ENCODE peak calls at places on chromosome 19, in ten cellular contexts. Z is H9, P is heart left ventricle, S is neural crest cell, A is cardiac fibroblast, W is PC-3, O is ascending aorta, F is cardiac muscle cell, D is MCF 10A, G is GM10248. M is an unnamed sample.

GRCh38 chr19:35000338-35000646 is 169 bp downstream of the GRAMD1A start:
- DNase-seq in W (no peak), Z (no peak), G (no peak), D (no peak), S (no peak), F (no peak), P (no peak), O (no peak), A (no peak), M (no peak)

GRCh38 chr19:14410054-14410774 is 8.9 kb downstream of the DDX39A start:
- DNase-seq in D (no peak), S (no peak), W (no peak), A (no peak), P (no peak), G (no peak), F (no peak), O (no peak), Z (no peak), M (no peak)

GRCh38 chr19:54201172-54201701 is 579 bp downstream of the RPS9 start:
- DNase-seq in G (no peak), P (no peak), S (no peak), D (no peak), O (no peak), W (peak), Z (no peak), F (no peak), A (no peak), M (no peak)

GRCh38 chr19:20357921-20358320 is 190.9 kb downstream of the ZNF486 start:
- DNase-seq in A (no peak), O (no peak), P (no peak), W (no peak), G (no peak), F (no peak), Z (no peak), S (no peak), D (no peak), M (no peak)

GRCh38 chr19:40754611-40755247 is 3.7 kb downstream of the SNRPA start:
- DNase-seq in D (no peak), A (no peak), W (peak), P (no peak), O (no peak), S (no peak), G (no peak), F (no peak), Z (no peak), M (no peak)

GRCh38 chr19:8731428-8732169 is 10.2 kb downstream of the OR2Z1 start:
- DNase-seq in S (no peak), A (no peak), F (no peak), P (no peak), O (no peak), G (no peak), W (peak), Z (no peak), D (no peak), M (peak)

GRCh38 chr19:49094505-49095482 is 9.5 kb downstream of the SNRNP70 start:
- DNase-seq in F (no peak), O (no peak), A (peak), W (no peak), D (no peak), G (no peak), Z (no peak), S (no peak), P (peak), M (no peak)

GRCh38 chr19:4933528-4933927 is 24.2 kb downstream of the UHRF1 start:
- DNase-seq in F (no peak), Z (no peak), S (no peak), W (peak), O (no peak), A (no peak), P (no peak), G (no peak), D (peak), M (no peak)

GRCh38 chr19:5967994-5968430 is 9.9 kb downstream of the RANBP3 start:
- DNase-seq in O (no peak), G (peak), S (peak), F (peak), D (peak), Z (peak), P (no peak), W (peak), A (peak), M (peak)

GRCh38 chr19:55536951-55537740 is at the start of gene SBK2:
- DNase-seq in G (no peak), W (no peak), Z (peak), D (no peak), O (no peak), A (no peak), P (no peak), S (peak), F (peak), M (peak)

GRCh38 chr19:17081672-17082630 is 6.4 kb downstream of the MYO9B start:
- DNase-seq in O (peak), Z (no peak), S (no peak), G (no peak), P (peak), A (peak), F (no peak), D (no peak), W (no peak), M (no peak)

GRCh38 chr19:5826531-5827341 is 12.8 kb downstream of the FUT6 start:
- DNase-seq in G (peak), A (peak), Z (peak), F (peak), W (peak), P (peak), D (peak), S (peak), O (no peak), M (peak)

GRCh38 chr19:4089400-4089908 is 22.8 kb upstream of the ZBTB7A start:
- DNase-seq in Z (no peak), G (peak), A (no peak), W (no peak), P (peak), S (no peak), F (no peak), O (no peak), D (no peak), M (no peak)

GRCh38 chr19:55111238-55111831 is 6.1 kb downstream of the PPP1R12C start:
- DNase-seq in G (no peak), O (no peak), Z (no peak), A (no peak), P (no peak), W (no peak), F (no peak), S (no peak), D (no peak), M (no peak)

GRCh38 chr19:4709440-4710280 is 14.0 kb downstream of the DPP9 start:
- DNase-seq in W (no peak), Z (no peak), S (no peak), D (no peak), F (no peak), G (no peak), A (no peak), P (peak), O (peak), M (no peak)

GRCh38 chr19:39248806-39249205 is at the start of gene IFNL4:
- DNase-seq in A (no peak), S (no peak), F (no peak), G (no peak), D (no peak), Z (no peak), W (no peak), P (no peak), O (no peak), M (no peak)

GRCh38 chr19:47860602-47861297 is 1.7 kb downstream of the TPRX2 start:
- DNase-seq in G (no peak), P (no peak), O (no peak), D (no peak), A (no peak), F (no peak), Z (peak), W (no peak), S (no peak), M (no peak)

GRCh38 chr19:35179830-35180229 is 25.3 kb downstream of the FXYD5 start:
- DNase-seq in F (no peak), P (no peak), Z (peak), S (no peak), D (no peak), A (no peak), O (no peak), G (no peak), W (no peak), M (no peak)

GRCh38 chr19:6156033-6156432 is 20.6 kb downstream of the ACSBG2 start:
- DNase-seq in Z (no peak), O (peak), P (no peak), A (no peak), G (no peak), D (no peak), W (no peak), F (no peak), S (no peak), M (no peak)

GRCh38 chr19:55082023-55082851 is 6.6 kb downstream of the EPS8L1 start:
- DNase-seq in S (no peak), F (no peak), D (no peak), Z (peak), A (peak), G (peak), O (no peak), W (peak), P (peak), M (peak)

GRCh38 chr19:43872547-43873336 is 45.6 kb downstream of the ZNF283 start:
- DNase-seq in O (no peak), G (no peak), P (no peak), A (no peak), F (no peak), S (no peak), W (peak), D (no peak), Z (no peak), M (no peak)

GRCh38 chr19:51521357-51521756 is 10.1 kb downstream of the SIGLEC6 start:
- DNase-seq in F (no peak), A (no peak), S (no peak), W (no peak), G (no peak), P (no peak), D (no peak), Z (no peak), O (no peak), M (no peak)

GRCh38 chr19:16441661-16442071 is 30.1 kb downstream of the EPS15L1 start:
- DNase-seq in G (no peak), D (peak), F (peak), P (no peak), W (peak), A (peak), O (no peak), Z (peak), S (peak), M (peak)

GRCh38 chr19:17327654-17328516 is 6.8 kb downstream of the ANO8 start:
- DNase-seq in A (peak), D (no peak), O (no peak), G (peak), Z (peak), W (no peak), S (peak), P (no peak), F (peak), M (peak)

GRCh38 chr19:33227242-33227650 is 1.6 kb upstream of the SLC7A10 start:
- DNase-seq in O (no peak), A (peak), Z (peak), F (no peak), P (no peak), W (no peak), S (no peak), D (no peak), G (no peak), M (no peak)

GRCh38 chr19:8506402-8506957 is 4.0 kb upstream of the PRAM1 start:
- DNase-seq in F (no peak), S (no peak), Z (peak), A (no peak), P (no peak), W (peak), D (no peak), O (no peak), G (no peak), M (no peak)

GRCh38 chr19:1851581-1852293 is 3.5 kb upstream of the REXO1 start:
- DNase-seq in O (no peak), F (no peak), A (no peak), D (no peak), W (no peak), G (peak), S (no peak), Z (no peak), P (no peak), M (no peak)
- TF ChIP-seq CTCF in O (no peak), F (no peak), A (no peak), D (no peak), W (no peak), G (no peak), S (no peak), Z (no peak), P (no peak), M (no peak)

DNA sequence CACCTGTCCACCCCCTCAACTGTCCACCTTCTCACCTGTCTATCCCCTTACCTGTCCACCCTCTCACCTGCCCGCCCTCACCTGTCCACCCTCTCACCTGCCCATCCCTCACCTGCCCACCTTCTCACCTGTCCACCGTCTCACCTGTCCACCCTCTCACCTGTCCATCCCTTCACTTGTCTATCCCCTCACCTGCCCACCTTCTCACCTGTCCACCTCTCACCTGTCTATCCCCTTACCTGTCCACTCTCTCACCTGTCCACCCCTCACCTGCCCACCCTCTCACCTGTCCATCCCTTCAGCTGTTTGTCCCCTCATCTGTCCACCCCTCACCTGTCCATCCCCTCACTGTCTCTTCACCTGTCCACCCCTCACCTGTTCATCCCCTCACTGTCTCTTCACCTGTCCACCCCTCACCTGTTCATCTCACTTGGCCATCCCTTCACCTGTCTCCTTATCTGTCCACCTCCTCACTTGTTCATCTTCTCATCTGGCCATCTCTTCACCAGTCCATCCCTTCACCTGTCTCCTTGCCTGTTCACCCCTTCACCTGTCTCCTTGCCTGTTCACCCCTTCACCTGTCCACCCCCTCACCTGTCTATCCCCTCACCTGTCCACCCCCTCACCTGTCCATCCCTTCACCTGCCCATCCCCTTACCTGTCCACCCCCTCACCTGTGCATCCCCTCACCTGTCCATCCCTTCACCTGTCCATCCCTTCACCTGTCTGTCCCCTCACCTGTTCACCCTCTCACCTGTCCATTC is 12.7 kb upstream of the KANK2 start:
- DNase-seq in Z (no peak), G (no peak), A (no peak), O (no peak), F (no peak), W (no peak), D (no peak), S (peak), P (no peak), M (no peak)
- TF ChIP-seq CTCF in Z (no peak), G (no peak), A (no peak), O (no peak), F (no peak), W (no peak), D (no peak), S (no peak), P (no peak), M (no peak)

DNA sequence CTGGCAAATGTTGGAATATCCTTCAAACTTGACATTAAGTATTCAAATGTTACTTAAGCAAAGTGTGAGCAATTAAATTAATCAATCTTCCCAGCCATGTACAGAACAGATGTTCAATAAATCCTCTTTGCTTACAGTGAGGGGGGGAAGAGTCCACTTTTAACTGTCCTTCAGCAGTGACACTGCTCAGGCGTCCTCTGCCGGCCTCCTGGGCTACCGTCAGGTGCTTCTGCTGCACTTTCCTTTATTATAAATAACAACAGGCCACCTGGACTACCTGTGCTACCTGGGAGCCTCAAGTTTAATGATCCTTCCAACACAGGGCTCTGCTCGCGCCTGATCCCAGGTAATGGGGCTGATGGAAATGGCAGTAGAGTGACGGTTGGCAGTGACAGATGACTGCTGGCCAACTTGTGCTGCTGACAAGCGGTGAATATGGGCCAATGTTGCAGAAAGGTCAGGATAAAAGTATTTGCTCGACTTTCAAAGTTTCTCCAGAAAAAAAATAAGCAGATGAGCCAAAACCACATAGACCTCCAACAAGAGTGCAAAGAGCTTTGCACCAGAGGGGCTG is 460.0 kb upstream of the ZNF507 start:
- DNase-seq in D (no peak), P (no peak), G (no peak), O (no peak), W (no peak), A (no peak), F (no peak), S (no peak), Z (no peak), M (no peak)
- TF ChIP-seq CTCF in D (no peak), P (no peak), G (no peak), O (no peak), W (no peak), A (no peak), F (no peak), S (no peak), Z (no peak), M (no peak)

GRCh38 chr19:1646931-1647663 is 5.3 kb downstream of the TCF3 start:
- DNase-seq in D (no peak), G (no peak), O (no peak), Z (no peak), P (peak), W (no peak), F (no peak), A (no peak), S (no peak), M (no peak)

GRCh38 chr19:1645299-1645698 is 7.1 kb downstream of the TCF3 start:
- DNase-seq in O (no peak), D (no peak), F (no peak), G (no peak), W (no peak), A (no peak), S (no peak), P (peak), Z (no peak), M (no peak)

GRCh38 chr19:1647664-1648155 is 4.7 kb downstream of the TCF3 start:
- DNase-seq in S (no peak), O (no peak), A (no peak), G (no peak), W (no peak), P (no peak), F (no peak), Z (no peak), D (no peak), M (no peak)

GRCh38 chr19:1648156-1648925 is 4.1 kb downstream of the TCF3 start:
- DNase-seq in P (peak), S (no peak), G (peak), F (no peak), D (no peak), O (no peak), A (no peak), W (no peak), Z (no peak), M (no peak)

DNA sequence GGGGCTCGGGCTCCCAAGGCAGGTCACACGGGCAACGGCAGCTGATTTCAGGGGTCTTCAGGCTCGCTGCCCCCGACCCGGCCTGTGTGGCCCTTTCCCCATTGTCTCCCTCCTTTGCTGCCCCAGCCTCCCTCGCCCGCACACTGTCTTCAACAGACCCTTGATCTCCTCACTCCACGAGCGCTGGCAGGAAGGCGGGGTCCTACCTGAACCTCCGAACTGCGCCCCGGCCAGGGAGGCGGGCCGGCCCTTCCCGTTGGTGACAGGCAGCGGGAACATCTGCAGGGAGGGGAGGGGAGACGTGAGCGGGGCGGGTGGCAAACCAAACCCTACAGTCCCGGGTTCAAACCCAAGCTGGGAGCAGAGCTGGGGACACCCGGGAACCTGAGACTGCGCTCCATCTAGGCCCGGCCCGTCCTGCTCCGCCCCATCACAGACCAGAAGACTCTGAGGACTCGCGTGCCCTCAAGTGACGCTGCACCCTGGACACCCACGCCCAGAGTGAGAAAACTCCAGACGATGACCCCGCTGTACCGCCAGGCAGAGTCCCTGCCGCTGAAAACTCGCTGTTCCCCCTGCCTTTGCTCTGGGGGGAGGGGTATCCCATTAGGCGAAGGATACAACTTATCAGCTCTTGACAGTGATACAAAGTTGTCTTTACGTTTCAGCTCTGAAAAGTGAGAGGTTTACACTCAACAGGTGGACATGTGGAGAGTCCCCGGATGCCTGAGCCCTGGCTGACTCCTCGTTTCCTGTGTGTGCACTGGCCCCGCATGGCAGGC is 6.1 kb downstream of the TCF3 start:
- DNase-seq in W (no peak), A (no peak), G (no peak), F (no peak), O (no peak), D (no peak), Z (no peak), S (no peak), P (peak), M (no peak)
- TF ChIP-seq CTCF in W (no peak), A (no peak), G (no peak), F (no peak), O (no peak), D (no peak), Z (no peak), S (no peak), P (no peak), M (no peak)

M was measured in nephron progenitor cell.